ENCODE peak calls at places on chromosomes 2 and 18, in five cellular contexts. One of them, this sample, is unnamed.

GRCh38 chr2:218075975-218076811 is 7.1 kb downstream of the RUFY4 start:
- DNase-seq in EL: no peak
- DNase-seq in mucosa of gallbladder: no peak
- DNase-seq in AG10803: no peak
- DNase-seq in NCI-H1048: no peak
- DNase-seq in this sample: no peak

GRCh38 chr2:55431982-55432627 is 12.4 kb upstream of the CCDC88A start:
- DNase-seq in EL: peak
- DNase-seq in mucosa of gallbladder: no peak
- DNase-seq in AG10803: peak
- DNase-seq in NCI-H1048: no peak
- DNase-seq in this sample: no peak

GRCh38 chr2:29074401-29074800 is at the start of gene PCARE:
- DNase-seq in EL: no peak
- DNase-seq in mucosa of gallbladder: no peak
- DNase-seq in AG10803: no peak
- DNase-seq in NCI-H1048: no peak
- DNase-seq in this sample: no peak

GRCh38 chr18:45402485-45403056 is 212.7 kb upstream of the SLC14A2 start:
- DNase-seq in EL: peak
- DNase-seq in mucosa of gallbladder: no peak
- DNase-seq in AG10803: peak
- DNase-seq in NCI-H1048: no peak
- DNase-seq in this sample: no peak

GRCh38 chr2:84939426-84940087 is 31.4 kb upstream of the KCMF1 start:
- DNase-seq in EL: no peak
- DNase-seq in mucosa of gallbladder: no peak
- DNase-seq in AG10803: no peak
- DNase-seq in NCI-H1048: no peak
- DNase-seq in this sample: no peak

GRCh38 chr18:63073481-63073880 is 246.1 kb downstream of the BCL2 start:
- DNase-seq in EL: no peak
- DNase-seq in mucosa of gallbladder: peak
- DNase-seq in AG10803: no peak
- DNase-seq in NCI-H1048: no peak
- DNase-seq in this sample: no peak

GRCh38 chr18:45441110-45441842 is 174.0 kb upstream of the SLC14A2 start:
- DNase-seq in EL: no peak
- DNase-seq in mucosa of gallbladder: peak
- DNase-seq in AG10803: peak
- DNase-seq in NCI-H1048: no peak
- DNase-seq in this sample: no peak

GRCh38 chr2:144943986-144944385 is 424.1 kb upstream of the ZEB2 start:
- DNase-seq in EL: peak
- DNase-seq in mucosa of gallbladder: no peak
- DNase-seq in AG10803: peak
- DNase-seq in NCI-H1048: no peak
- DNase-seq in this sample: no peak

GRCh38 chr18:49548266-49548665 is 13.6 kb upstream of the LIPG start:
- DNase-seq in EL: peak
- DNase-seq in mucosa of gallbladder: no peak
- DNase-seq in AG10803: peak
- DNase-seq in NCI-H1048: no peak
- DNase-seq in this sample: no peak

GRCh38 chr2:177422271-177422670 is 29.7 kb downstream of the AGPS start:
- DNase-seq in EL: peak
- DNase-seq in mucosa of gallbladder: no peak
- DNase-seq in AG10803: peak
- DNase-seq in NCI-H1048: no peak
- DNase-seq in this sample: no peak

GRCh38 chr18:79507076-79507545 is 111.4 kb downstream of the NFATC1 start:
- DNase-seq in EL: peak
- DNase-seq in mucosa of gallbladder: no peak
- DNase-seq in AG10803: peak
- DNase-seq in NCI-H1048: no peak
- DNase-seq in this sample: peak

GRCh38 chr2:240836781-240837467 is 16.9 kb upstream of the KIF1A start:
- DNase-seq in EL: peak
- DNase-seq in mucosa of gallbladder: peak
- DNase-seq in AG10803: peak
- DNase-seq in NCI-H1048: no peak
- DNase-seq in this sample: peak

GRCh38 chr2:229170171-229170570 is 100.9 kb downstream of the PID1 start:
- DNase-seq in EL: no peak
- DNase-seq in mucosa of gallbladder: no peak
- DNase-seq in AG10803: no peak
- DNase-seq in NCI-H1048: no peak
- DNase-seq in this sample: no peak

This sample was measured in testis.